ENCODE peak calls at places on chromosomes 12 and 14, in nine cellular contexts. M is stomach, T is H54, Z is transverse colon, F is lower leg skin, J is HepG2, P is testis, E is Peyer's patch, R is uterus. S is an unnamed sample.

GRCh38 chr14:42806909-42807315 is 1200.2 kb downstream of the LRFN5 start:
- DNase-seq in M (no peak), T (no peak), Z (no peak), F (no peak), J (no peak), P (no peak), E (no peak), R (no peak), S (no peak)

GRCh38 chr12:52366738-52367485 is at the start of gene KRT85:
- DNase-seq in M (no peak), T (no peak), Z (no peak), F (no peak), J (no peak), P (no peak), E (no peak), R (no peak), S (no peak)

GRCh38 chr12:84804691-84805473 is 107.7 kb downstream of the SLC6A15 start:
- DNase-seq in M (no peak), T (no peak), Z (no peak), F (no peak), J (no peak), P (no peak), E (no peak), R (no peak), S (no peak)

GRCh38 chr12:15592934-15593333 is 196.3 kb downstream of the EPS8 start:
- DNase-seq in M (no peak), T (no peak), Z (no peak), F (no peak), J (peak; percentile 51), P (no peak), E (no peak), R (no peak), S (no peak)

GRCh38 chr12:123270380-123271181 is 1.1 kb downstream of the CDK2AP1 start:
- DNase-seq in M (no peak), T (no peak), Z (peak; percentile 36), F (no peak), J (peak; percentile 23), P (no peak), E (no peak), R (no peak), S (peak; percentile 37)

GRCh38 chr12:111163422-111163821 is 205.5 kb downstream of the PHETA1 start:
- DNase-seq in M (no peak), T (no peak), Z (no peak), F (no peak), J (no peak), P (no peak), E (no peak), R (no peak), S (no peak)

GRCh38 chr12:26273811-26274210 is 78.4 kb downstream of the SSPN start:
- DNase-seq in M (no peak), T (no peak), Z (no peak), F (no peak), J (no peak), P (peak; percentile 48), E (no peak), R (no peak), S (no peak)

GRCh38 chr12:5318874-5319273 is 113.0 kb upstream of the NTF3 start:
- DNase-seq in M (no peak), T (peak; percentile 67), Z (peak; percentile 34), F (no peak), J (no peak), P (no peak), E (no peak), R (no peak), S (no peak)

GRCh38 chr14:69056389-69056788 is 77.3 kb upstream of the ACTN1 start:
- DNase-seq in M (no peak), T (no peak), Z (no peak), F (no peak), J (no peak), P (no peak), E (no peak), R (peak; percentile 53), S (peak; percentile 75)

GRCh38 chr14:96751505-96751904 is 45.7 kb upstream of the VRK1 start:
- DNase-seq in M (no peak), T (no peak), Z (no peak), F (no peak), J (no peak), P (no peak), E (no peak), R (no peak), S (no peak)

GRCh38 chr12:66066929-66067281 is 63.6 kb downstream of the LLPH start:
- DNase-seq in M (no peak), T (no peak), Z (no peak), F (no peak), J (no peak), P (no peak), E (no peak), R (no peak), S (no peak)

GRCh38 chr12:75890141-75890540 is 141.4 kb downstream of the PHLDA1 start:
- DNase-seq in M (no peak), T (no peak), Z (no peak), F (no peak), J (no peak), P (no peak), E (no peak), R (no peak), S (no peak)
- TF ChIP-seq POLR2A in M (no peak), T (no peak), Z (no peak), F (no peak), J (no peak), P (no peak), E (no peak), R (no peak), S (no peak)

GRCh38 chr12:4278582-4278939 is 5.0 kb downstream of the CCND2 start:
- DNase-seq in M (no peak), T (no peak), Z (peak; percentile 78), F (no peak), J (no peak), P (peak; percentile 45), E (no peak), R (no peak), S (no peak)
- TF ChIP-seq POLR2A in M (no peak), T (no peak), Z (no peak), F (no peak), J (no peak), P (no peak), E (no peak), R (no peak), S (no peak)

DNA sequence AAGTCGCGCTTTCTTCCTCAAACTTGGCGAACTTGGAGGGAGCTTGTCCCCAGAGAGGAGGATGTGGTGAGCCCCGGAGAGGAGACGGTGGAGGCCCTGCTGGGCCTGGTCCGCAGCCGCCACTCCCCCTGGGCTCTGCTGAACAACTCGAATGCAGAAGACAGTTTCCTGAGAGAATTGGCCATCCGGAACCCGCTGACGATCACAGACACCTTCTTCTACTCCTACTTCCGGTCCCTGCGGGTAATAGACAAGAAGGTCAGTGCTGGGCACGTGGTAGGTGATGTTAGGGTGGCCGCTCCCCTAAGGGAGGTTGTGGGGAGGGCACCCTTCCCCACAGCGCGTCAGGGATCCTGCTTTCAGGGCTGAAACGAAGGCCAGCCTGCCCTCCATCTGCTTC is 1.6 kb downstream of the LRRC43 start:
- DNase-seq in M (no peak), T (no peak), Z (no peak), F (no peak), J (no peak), P (no peak), E (peak; percentile 27), R (no peak), S (no peak)
- TF ChIP-seq POLR2A in M (no peak), T (no peak), Z (no peak), F (no peak), J (no peak), P (no peak), E (no peak), R (no peak), S (no peak)

DNA sequence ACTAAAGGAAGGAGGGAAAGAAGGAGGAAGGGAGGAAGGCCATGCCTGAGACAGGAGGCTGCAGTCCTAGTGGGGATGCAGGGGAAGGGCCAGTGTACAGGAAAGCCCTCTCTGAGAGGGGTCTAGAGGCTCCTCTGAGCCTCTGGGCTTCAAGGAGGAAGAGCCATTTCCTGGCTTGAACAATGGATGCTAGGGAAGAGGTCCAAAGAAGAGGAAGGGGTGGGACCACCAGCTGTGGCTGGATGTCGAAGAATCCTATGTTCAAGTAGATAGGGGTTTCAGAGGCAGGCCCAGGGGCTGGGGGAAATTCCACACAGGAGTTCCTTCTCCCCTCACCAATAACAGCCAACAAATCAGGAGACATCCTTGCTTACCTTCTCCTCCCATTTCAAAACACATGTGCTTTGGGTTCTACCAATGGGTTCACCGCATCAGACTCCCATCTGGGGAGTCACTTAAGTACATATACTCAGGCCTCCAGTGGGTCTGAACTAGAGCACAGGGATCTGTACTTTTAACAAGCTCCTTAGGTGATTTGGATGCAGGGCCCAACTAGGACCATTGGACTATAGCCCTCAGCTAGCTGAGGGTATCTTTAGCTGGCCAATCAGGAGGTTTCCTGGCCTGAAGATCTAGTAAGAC is 32.4 kb downstream of the PRPF40B start:
- DNase-seq in M (no peak), T (no peak), Z (no peak), F (no peak), J (no peak), P (no peak), E (no peak), R (no peak), S (no peak)
- TF ChIP-seq POLR2A in M (no peak), T (no peak), Z (no peak), F (no peak), J (no peak), P (no peak), E (no peak), R (no peak), S (no peak)

S was measured in erythroblast.